ENCODE peak calls at places on chromosome 11, in six cellular contexts. O is trophoblast cell, J is neuronal stem cell, K is H9, A is H1, I is mesenchymal stem cell. Q is an unnamed sample.

GRCh38 chr11:119056397-119056999 is 507 bp downstream of the HYOU1 start:
- DNase-seq in O (no peak), J (peak), K (peak), I (peak), A (peak), Q (peak)

GRCh38 chr11:105220175-105220574 is 80.6 kb upstream of the CARD18 start:
- DNase-seq in O (peak), K (no peak), I (no peak), J (no peak), A (no peak), Q (no peak)

GRCh38 chr11:60970369-60970774 is 1.1 kb upstream of the CD6 start:
- DNase-seq in A (peak), K (peak), I (peak), J (no peak), O (peak), Q (peak)

GRCh38 chr11:75558939-75559843 is 2.9 kb upstream of the SERPINH1 start:
- DNase-seq in J (no peak), I (peak), A (no peak), K (no peak), O (no peak), Q (peak)

GRCh38 chr11:71537537-71537936 is 288 bp upstream of the KRTAP5-8 start:
- DNase-seq in J (no peak), I (no peak), O (no peak), A (peak), K (no peak), Q (no peak)

GRCh38 chr11:95011376-95011775 is 13.7 kb upstream of the KDM4E start:
- DNase-seq in A (no peak), O (no peak), I (no peak), K (no peak), J (no peak), Q (no peak)

GRCh38 chr11:123585206-123585605 is 69.2 kb downstream of the SCN3B start:
- DNase-seq in J (no peak), O (no peak), K (no peak), I (no peak), A (no peak), Q (no peak)

GRCh38 chr11:111720801-111721494 is 45.2 kb downstream of the PPP2R1B start:
- DNase-seq in I (no peak), A (no peak), K (no peak), J (no peak), O (no peak), Q (no peak)

GRCh38 chr11:45021692-45022130 is 71.0 kb upstream of the TP53I11 start:
- DNase-seq in A (peak), K (peak), J (no peak), I (peak), O (peak), Q (peak)

GRCh38 chr11:29119691-29120328 is 897.0 kb downstream of the KCNA4 start:
- DNase-seq in J (no peak), K (no peak), A (no peak), I (peak), O (no peak), Q (peak)

GRCh38 chr11:57680552-57680874 is 12.6 kb downstream of the ZDHHC5 start:
- DNase-seq in I (peak), A (no peak), K (no peak), O (no peak), J (no peak), Q (peak)

GRCh38 chr11:75508051-75508561 is 17.6 kb downstream of the GDPD5 start:
- DNase-seq in K (no peak), O (peak), A (no peak), J (no peak), I (no peak), Q (no peak)

GRCh38 chr11:29272019-29272654 is 744.7 kb downstream of the KCNA4 start:
- DNase-seq in I (peak), O (no peak), A (no peak), K (no peak), J (no peak), Q (peak)

GRCh38 chr11:9330387-9331384 is 16.3 kb upstream of the TMEM41B start:
- DNase-seq in O (peak), J (no peak), K (no peak), A (no peak), I (peak), Q (peak)

GRCh38 chr11:10878408-10879214 is 20.8 kb upstream of the ZBED5 start:
- DNase-seq in K (peak), J (peak), A (no peak), I (peak), O (peak), Q (peak)

GRCh38 chr11:120985718-120986569 is 38.0 kb upstream of the TBCEL start:
- DNase-seq in A (peak), I (peak), O (peak), K (peak), J (peak), Q (peak)

GRCh38 chr11:118918128-118918685 is 7.5 kb downstream of the BCL9L start:
- DNase-seq in I (peak), O (peak), A (no peak), J (no peak), K (peak), Q (peak)

GRCh38 chr11:113141010-113141409 is 173.4 kb upstream of the TTC12 start:
- DNase-seq in J (no peak), O (no peak), I (no peak), A (no peak), K (no peak), Q (no peak)

GRCh38 chr11:22690891-22691290 is 24.5 kb downstream of the GAS2 start:
- DNase-seq in K (no peak), O (no peak), I (no peak), J (no peak), A (no peak), Q (no peak)

GRCh38 chr11:74756571-74756970 is 7.9 kb downstream of the RNF169 start:
- DNase-seq in K (no peak), J (no peak), O (peak), A (no peak), I (no peak), Q (no peak)

GRCh38 chr11:65698205-65698604 is 13.8 kb upstream of the KAT5 start:
- DNase-seq in A (no peak), K (no peak), J (no peak), O (peak), I (no peak), Q (no peak)

GRCh38 chr11:65699306-65699705 is 12.7 kb upstream of the KAT5 start:
- DNase-seq in O (no peak), K (no peak), I (no peak), J (no peak), A (no peak), Q (no peak)

GRCh38 chr11:65696802-65697552 is 15.1 kb upstream of the KAT5 start:
- DNase-seq in I (no peak), A (no peak), O (no peak), J (no peak), K (no peak), Q (no peak)

GRCh38 chr11:65701686-65702085 is 10.4 kb upstream of the KAT5 start:
- DNase-seq in O (no peak), A (no peak), J (no peak), K (no peak), I (no peak), Q (no peak)

GRCh38 chr11:65700377-65700776 is 11.7 kb upstream of the KAT5 start:
- DNase-seq in J (no peak), O (no peak), I (no peak), K (no peak), A (no peak), Q (no peak)
- H4K91ac ChIP-seq in J (no peak), O (no peak), I (no peak), K (no peak), A (no peak), Q (no peak)

GRCh38 chr11:26229270-26229669 is 102.7 kb upstream of the ANO3 start:
- DNase-seq in K (no peak), J (no peak), I (peak), A (no peak), O (no peak), Q (peak)

GRCh38 chr11:26228778-26229177 is 103.2 kb upstream of the ANO3 start:
- DNase-seq in K (no peak), A (no peak), J (no peak), I (peak), O (no peak), Q (peak)

GRCh38 chr11:26230021-26230420 is 101.9 kb upstream of the ANO3 start:
- DNase-seq in K (no peak), O (no peak), A (no peak), I (no peak), J (no peak), Q (peak)

GRCh38 chr11:26227311-26227710 is 104.6 kb upstream of the ANO3 start:
- DNase-seq in J (no peak), O (peak), I (peak), A (no peak), K (no peak), Q (peak)

DNA sequence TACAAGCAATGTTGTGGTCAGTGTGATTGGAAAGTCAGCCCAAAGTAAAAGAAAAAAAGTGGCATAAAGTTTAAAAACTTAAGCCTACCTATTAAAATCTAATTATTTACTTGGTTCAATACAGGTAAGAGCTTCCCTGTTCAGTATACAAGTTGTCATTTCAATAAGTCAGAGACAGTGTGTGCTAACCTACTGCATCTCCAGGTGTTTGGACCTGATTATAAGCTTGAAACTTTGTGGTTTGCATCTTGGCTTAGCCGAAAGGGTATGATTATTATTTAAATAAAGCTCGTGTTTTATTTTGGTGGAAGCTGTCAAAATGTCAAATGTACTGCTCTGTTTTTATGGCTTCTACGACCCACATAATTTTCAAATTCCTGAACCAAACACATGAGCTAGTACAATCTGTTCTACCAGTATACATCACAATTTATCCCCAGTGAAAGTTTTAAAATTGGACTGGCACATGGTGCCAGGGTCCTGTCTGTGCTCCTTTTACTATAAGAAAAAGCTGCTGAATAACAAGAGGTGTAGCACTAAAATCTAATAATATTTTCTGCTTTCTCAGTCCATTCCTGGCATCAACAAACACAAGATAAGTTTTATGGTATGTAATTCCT is 103.9 kb upstream of the ANO3 start:
- DNase-seq in K (no peak), I (no peak), O (no peak), J (no peak), A (no peak), Q (no peak)
- H4K91ac ChIP-seq in K (no peak), I (no peak), O (no peak), J (no peak), A (no peak), Q (peak)

DNA sequence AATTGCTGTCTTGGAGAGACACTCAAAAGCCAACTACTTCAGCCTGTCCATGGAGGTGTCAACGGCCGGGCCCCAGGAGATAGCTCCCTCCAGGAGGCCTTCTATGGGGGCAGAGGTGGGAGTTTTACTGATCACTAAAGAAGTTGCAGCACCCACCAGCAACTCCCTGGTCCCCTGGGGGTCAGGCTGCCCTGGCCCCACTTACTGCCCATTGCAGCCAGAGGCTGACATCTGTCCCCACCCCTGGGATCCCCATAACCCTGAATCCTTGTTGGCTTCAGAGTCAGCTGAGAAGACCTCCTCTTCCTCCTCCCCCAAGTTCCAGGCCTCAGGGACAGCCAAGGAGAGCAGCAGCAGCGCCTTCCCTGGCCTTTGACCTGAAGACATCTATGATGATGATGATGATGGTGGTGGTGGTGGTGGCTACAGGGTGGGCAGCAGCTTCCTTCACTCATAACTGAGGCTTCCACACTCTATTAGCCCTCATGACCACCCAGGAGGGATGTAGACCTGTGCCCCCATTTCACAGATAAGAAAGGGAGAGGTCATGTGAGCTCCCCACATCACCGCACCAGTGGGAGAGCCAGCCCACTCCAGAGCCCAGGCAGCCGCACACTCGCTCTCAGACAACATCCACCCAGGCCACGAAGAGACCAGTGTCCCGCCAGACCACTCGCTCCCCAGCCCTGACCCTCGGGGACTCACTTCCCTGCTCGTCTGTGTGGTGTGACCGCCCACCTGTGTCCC is 43.8 kb upstream of the FGF3 start:
- DNase-seq in I (no peak), O (no peak), A (no peak), J (no peak), K (no peak), Q (no peak)
- H4K91ac ChIP-seq in I (no peak), O (no peak), A (no peak), J (no peak), K (no peak), Q (no peak)

GRCh38 chr11:24592342-24592741 is 95.5 kb downstream of the LUZP2 start:
- DNase-seq in J (no peak), O (no peak), I (no peak), A (no peak), K (no peak), Q (peak)
- H4K91ac ChIP-seq in J (no peak), O (no peak), I (no peak), A (no peak), K (no peak), Q (no peak)